ENCODE peak calls at places on chromosomes 3 and 15, in four cellular contexts. Q is K562, W is body of pancreas, N is stomach. B is an unnamed sample.

GRCh38 chr15:62165029-62165792 is at the start of gene C2CD4B:
- DNase-seq in N (peak), Q (no peak), W (peak), B (peak)

GRCh38 chr3:30400924-30401323 is 205.5 kb upstream of the TGFBR2 start:
- DNase-seq in N (no peak), W (no peak), Q (no peak), B (no peak)

GRCh38 chr15:50148362-50148963 is 29.4 kb upstream of the ATP8B4 start:
- DNase-seq in W (no peak), Q (peak), N (no peak), B (no peak)

GRCh38 chr3:127604546-127605165 is 6.4 kb downstream of the MCM2 start:
- DNase-seq in N (no peak), Q (no peak), W (no peak), B (no peak)

GRCh38 chr3:88188436-88188835 is 38.7 kb downstream of the C3orf38 start:
- DNase-seq in Q (no peak), W (no peak), N (no peak), B (no peak)

GRCh38 chr3:6989608-6990291 is 128.8 kb downstream of the GRM7 start:
- DNase-seq in N (no peak), W (no peak), Q (no peak), B (no peak)

GRCh38 chr3:66428733-66429132 is 72.1 kb downstream of the LRIG1 start:
- DNase-seq in N (peak), W (peak), Q (no peak), B (peak)

GRCh38 chr15:63553388-63553791 is 43.8 kb upstream of the FBXL22 start:
- DNase-seq in Q (no peak), N (peak), W (peak), B (peak)

GRCh38 chr3:186519021-186519658 is 25.0 kb downstream of the CRYGS start:
- DNase-seq in W (no peak), Q (no peak), N (no peak), B (no peak)

GRCh38 chr15:55917881-55918296 is 75.5 kb downstream of the NEDD4 start:
- DNase-seq in N (peak), W (peak), Q (peak), B (peak)

GRCh38 chr3:174355505-174355904 is 503.6 kb upstream of the NAALADL2 start:
- DNase-seq in W (no peak), Q (no peak), N (no peak), B (no peak)

GRCh38 chr15:37764733-37765191 is 169.7 kb upstream of the TMCO5A start:
- DNase-seq in W (peak), Q (peak), N (peak), B (no peak)

GRCh38 chr15:28098360-28098765 is 752 bp downstream of the OCA2 start:
- DNase-seq in W (no peak), N (no peak), Q (no peak), B (no peak)

GRCh38 chr15:62607643-62608042 is 434.9 kb upstream of the TPM1 start:
- DNase-seq in Q (no peak), N (no peak), W (no peak), B (no peak)

GRCh38 chr15:64893481-64894394 is 18.0 kb upstream of the ANKDD1A start:
- DNase-seq in N (peak), Q (peak), W (peak), B (peak)

GRCh38 chr3:71560665-71561064 is 22.9 kb downstream of the FOXP1 start:
- DNase-seq in W (no peak), Q (no peak), N (no peak), B (no peak)

GRCh38 chr3:161347726-161348125 is 23.6 kb downstream of the SPTSSB start:
- DNase-seq in Q (no peak), W (no peak), N (no peak), B (no peak)

GRCh38 chr3:135106445-135106844 is 311.4 kb downstream of the EPHB1 start:
- DNase-seq in W (peak), N (peak), Q (peak), B (peak)

DNA sequence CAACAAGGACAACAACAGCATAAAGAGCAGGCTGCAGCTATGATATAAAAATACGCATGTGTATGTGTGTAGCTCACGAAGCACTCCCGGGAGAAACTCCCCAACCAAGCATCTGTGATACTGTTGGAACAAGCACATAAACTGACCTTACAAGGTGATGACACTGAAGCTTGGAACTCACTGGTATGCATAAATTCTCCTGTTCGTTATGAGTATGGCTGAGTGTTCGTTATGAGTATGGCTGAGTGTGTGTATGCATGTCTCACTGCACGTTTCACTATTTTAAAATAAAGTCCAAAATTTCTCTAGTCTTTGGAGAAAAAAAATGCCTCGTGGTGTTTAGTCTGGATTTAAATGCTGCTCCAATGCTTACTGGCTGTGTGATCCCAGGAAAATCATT is 256.8 kb downstream of the RORA start:
- DNase-seq in Q (no peak), N (no peak), W (no peak), B (no peak)
- H3K27ac ChIP-seq in Q (no peak), N (no peak), W (no peak), B (no peak)

GRCh38 chr3:12798559-12799179 is 2.2 kb downstream of the CAND2 start:
- DNase-seq in N (no peak), Q (no peak), W (peak), B (peak)

GRCh38 chr3:12796171-12797123 is at the start of gene CAND2:
- DNase-seq in W (peak), N (peak), Q (peak), B (peak)

GRCh38 chr3:12797124-12797891 is 828 bp downstream of the CAND2 start:
- DNase-seq in N (no peak), W (no peak), Q (no peak), B (no peak)

GRCh38 chr3:12799525-12800440 is 3.3 kb downstream of the CAND2 start:
- DNase-seq in W (peak), N (no peak), Q (no peak), B (no peak)

GRCh38 chr3:12797892-12798558 is 1.5 kb downstream of the CAND2 start:
- DNase-seq in Q (no peak), N (no peak), W (no peak), B (no peak)
- H3K4me3 ChIP-seq in Q (no peak), N (no peak), W (no peak), B (no peak)

GRCh38 chr3:9260305-9260704 is 10.9 kb upstream of the SRGAP3 start:
- DNase-seq in N (no peak), Q (no peak), W (no peak), B (no peak)

GRCh38 chr3:9257092-9257491 is 7.6 kb upstream of the SRGAP3 start:
- DNase-seq in N (no peak), Q (no peak), W (no peak), B (no peak)

GRCh38 chr3:9254764-9255163 is 5.3 kb upstream of the SRGAP3 start:
- DNase-seq in N (no peak), Q (no peak), W (no peak), B (no peak)

GRCh38 chr3:9253327-9253726 is 3.9 kb upstream of the SRGAP3 start:
- DNase-seq in Q (no peak), W (no peak), N (no peak), B (peak)

GRCh38 chr3:9255976-9256375 is 6.5 kb upstream of the SRGAP3 start:
- DNase-seq in Q (no peak), N (no peak), W (no peak), B (no peak)
- TF ChIP-seq POLR2A in Q (no peak), N (no peak), W (no peak), B (no peak)

DNA sequence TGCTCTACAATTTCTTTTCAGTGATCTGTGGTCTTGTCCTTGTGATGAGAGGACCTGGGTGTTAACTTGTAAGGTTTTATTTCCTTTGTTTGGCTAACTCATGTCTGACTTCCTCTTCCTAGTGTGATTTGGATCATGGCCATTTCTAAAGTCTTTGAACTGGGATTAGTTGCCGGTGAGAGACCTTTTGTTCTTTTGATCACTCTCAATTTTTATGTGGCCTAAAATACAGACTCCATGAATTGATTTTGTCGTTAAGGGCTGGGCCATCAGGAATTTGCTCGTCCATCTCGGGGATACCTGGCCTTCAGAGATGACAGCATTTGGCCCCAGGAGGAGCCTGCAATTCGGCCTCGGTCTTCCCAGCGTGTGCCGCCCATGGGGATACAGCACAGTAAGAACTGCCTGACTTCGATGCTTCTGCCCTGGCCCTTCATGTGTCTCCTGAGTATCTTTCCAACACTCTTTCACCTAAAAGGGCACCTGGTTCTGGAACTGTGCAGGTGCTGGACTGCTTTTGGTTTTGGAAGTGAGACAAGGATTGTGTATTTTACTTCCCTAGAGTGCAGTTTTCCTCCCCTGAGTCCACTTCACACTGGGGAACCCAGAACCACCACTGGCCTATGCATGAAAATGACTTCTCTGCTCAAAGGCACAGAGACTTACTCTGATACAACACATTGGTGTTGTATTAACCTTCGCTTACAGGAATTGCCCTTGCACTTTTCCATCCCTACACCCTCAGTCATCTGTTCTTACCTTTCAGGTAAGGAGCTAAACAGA is 13.1 kb upstream of the LRRC2 start:
- DNase-seq in W (no peak), Q (peak), N (no peak), B (no peak)
- H3K27ac ChIP-seq in W (no peak), Q (no peak), N (peak), B (no peak)

GRCh38 chr3:114219741-114220140 is 17.6 kb downstream of the ZNF80 start:
- DNase-seq in N (no peak), W (no peak), Q (no peak), B (no peak)
- H3K4me3 ChIP-seq in N (no peak), W (no peak), Q (no peak), B (no peak)